ENCODE peak calls at places on chromosomes 6 and 20, in six cellular contexts. R, S, I, A, Q and H are unnamed samples.

GRCh38 chr6:1438471-1438881 is 49.1 kb downstream of the FOXF2 start:
- DNase-seq in S (no peak), Q (no peak), R (no peak), I (no peak), A (no peak), H (no peak)

GRCh38 chr20:50635676-50636600 is 55.4 kb downstream of the RIPOR3 start:
- DNase-seq in A (no peak), R (peak), I (no peak), S (no peak), Q (peak), H (no peak)

GRCh38 chr6:89510393-89510792 is 77.4 kb downstream of the ANKRD6 start:
- DNase-seq in I (no peak), S (no peak), Q (no peak), R (no peak), A (no peak), H (no peak)

GRCh38 chr6:37011656-37012378 is 6.4 kb downstream of the FGD2 start:
- DNase-seq in Q (peak), A (no peak), R (peak), S (peak), I (no peak), H (no peak)

GRCh38 chr6:27867941-27868705 is 44.1 kb downstream of the OR2B2 start:
- DNase-seq in Q (peak), A (no peak), R (no peak), I (no peak), S (no peak), H (no peak)

GRCh38 chr20:61800359-61801064 is 265.2 kb downstream of the TAF4 start:
- DNase-seq in R (no peak), A (no peak), Q (no peak), I (no peak), S (no peak), H (no peak)

GRCh38 chr6:113556775-113557174 is 300.4 kb upstream of the MARCKS start:
- DNase-seq in I (no peak), S (no peak), A (no peak), R (no peak), Q (no peak), H (no peak)

GRCh38 chr6:21201673-21202430 is 391.7 kb upstream of the SOX4 start:
- DNase-seq in S (no peak), Q (no peak), A (no peak), I (no peak), R (no peak), H (no peak)

GRCh38 chr20:8043687-8044278 is 24.2 kb upstream of the TMX4 start:
- DNase-seq in A (no peak), R (peak), I (peak), S (peak), Q (peak), H (no peak)

GRCh38 chr20:43676368-43676767 is 9.5 kb downstream of the MYBL2 start:
- DNase-seq in A (no peak), I (no peak), Q (no peak), S (no peak), R (no peak), H (no peak)

GRCh38 chr6:134081506-134081905 is 29.1 kb upstream of the SLC2A12 start:
- DNase-seq in A (no peak), Q (no peak), S (no peak), R (no peak), I (no peak), H (no peak)

DNA sequence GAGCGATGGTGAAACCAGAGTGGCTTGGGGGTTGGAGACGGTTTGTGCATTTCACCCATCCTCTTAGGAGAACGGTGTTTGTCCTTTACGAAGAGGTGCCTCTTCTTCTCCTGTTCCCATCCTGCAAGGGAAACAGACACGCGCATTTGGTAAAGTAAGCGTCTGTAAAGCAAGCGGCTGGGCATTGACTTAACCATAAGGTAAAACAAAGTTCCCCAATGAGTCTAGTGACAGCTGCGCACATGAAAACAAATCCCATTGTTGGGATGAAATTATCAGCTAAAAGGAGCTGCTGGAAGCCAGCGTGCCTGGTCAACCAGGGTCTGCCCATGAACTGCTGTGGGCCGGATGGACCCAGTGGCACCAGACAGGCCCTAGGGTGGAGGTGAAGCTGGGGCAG is 5.8 kb downstream of the BHLHE23 start:
- DNase-seq in I (no peak), Q (no peak), R (no peak), S (no peak), A (no peak), H (no peak)
- H3K4me3 ChIP-seq in I (no peak), Q (no peak), R (no peak), S (no peak), A (no peak), H (no peak)

GRCh38 chr20:835220-836045 is 1.9 kb downstream of the FAM110A start:
- DNase-seq in I (no peak), Q (no peak), A (no peak), R (no peak), S (no peak), H (no peak)
- TF ChIP-seq CTCF in I (no peak), Q (no peak), A (no peak), R (no peak), S (no peak), H (no peak)

GRCh38 chr6:143546599-143546998 is 35.1 kb upstream of the FUCA2 start:
- DNase-seq in Q (no peak), A (no peak), R (no peak), S (no peak), I (no peak), H (no peak)
- H3K4me3 ChIP-seq in Q (no peak), A (no peak), R (no peak), S (no peak), I (no peak), H (no peak)

GRCh38 chr20:22819784-22820183 is 215.3 kb upstream of the SSTR4 start:
- DNase-seq in A (peak), S (no peak), R (no peak), Q (no peak), I (no peak), H (no peak)
- TF ChIP-seq CTCF in A (no peak), S (no peak), R (no peak), Q (no peak), I (no peak), H (no peak)

DNA sequence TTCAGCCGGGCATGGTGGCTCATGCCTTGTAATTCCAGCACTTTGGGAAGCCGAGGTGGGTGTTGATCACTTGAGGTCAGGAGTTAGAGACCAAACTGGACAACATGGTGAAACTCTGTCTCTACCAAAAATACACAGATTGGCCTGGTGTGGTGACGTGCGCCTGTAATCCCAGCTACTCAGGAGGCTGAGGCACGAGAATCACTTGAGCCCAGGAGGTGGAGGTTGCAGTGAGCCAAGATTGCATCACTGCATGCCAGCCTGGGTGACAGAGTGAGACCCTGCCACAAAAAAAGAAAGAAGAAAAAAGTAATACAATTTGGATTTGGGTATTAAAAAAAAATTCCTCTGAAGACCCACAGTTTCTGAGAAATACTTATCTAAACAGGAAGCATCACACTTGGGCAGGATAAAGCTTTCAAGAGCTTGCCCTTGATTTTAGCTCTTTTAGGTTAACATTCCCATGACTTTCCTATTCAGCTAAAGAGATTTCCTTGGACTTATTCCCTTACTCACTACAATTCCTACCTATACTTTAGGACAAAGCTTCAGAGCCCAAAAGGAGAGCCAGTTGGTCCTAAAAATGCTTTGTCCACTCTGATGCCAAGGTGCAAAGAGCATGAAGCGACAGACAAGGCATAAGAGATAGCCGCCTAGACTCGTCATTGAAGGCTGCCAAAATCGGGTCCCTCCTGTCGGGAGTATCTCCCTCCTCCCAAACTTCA is 1.9 kb downstream of the ELOVL2 start:
- DNase-seq in S (no peak), R (no peak), Q (no peak), I (no peak), A (no peak), H (no peak)
- H3K4me3 ChIP-seq in S (no peak), R (no peak), Q (no peak), I (no peak), A (no peak), H (no peak)

GRCh38 chr20:63483834-63484233 is 11.4 kb upstream of the KCNQ2 start:
- DNase-seq in A (no peak), R (no peak), I (no peak), S (no peak), Q (no peak), H (no peak)
- TF ChIP-seq CTCF in A (no peak), R (peak), I (no peak), S (no peak), Q (no peak), H (no peak)

GRCh38 chr6:159042824-159043181 is 2.0 kb downstream of the TAGAP start:
- DNase-seq in R (no peak), S (no peak), Q (no peak), I (no peak), A (no peak), H (no peak)

GRCh38 chr6:159044899-159045727 is at the start of gene TAGAP:
- DNase-seq in R (peak), I (no peak), S (no peak), Q (peak), A (peak), H (no peak)

GRCh38 chr6:159043236-159043635 is 1.6 kb downstream of the TAGAP start:
- DNase-seq in A (no peak), I (no peak), Q (peak), R (no peak), S (no peak), H (no peak)

GRCh38 chr6:159042003-159042823 is 2.6 kb downstream of the TAGAP start:
- DNase-seq in I (peak), A (peak), S (no peak), Q (peak), R (peak), H (no peak)

DNA sequence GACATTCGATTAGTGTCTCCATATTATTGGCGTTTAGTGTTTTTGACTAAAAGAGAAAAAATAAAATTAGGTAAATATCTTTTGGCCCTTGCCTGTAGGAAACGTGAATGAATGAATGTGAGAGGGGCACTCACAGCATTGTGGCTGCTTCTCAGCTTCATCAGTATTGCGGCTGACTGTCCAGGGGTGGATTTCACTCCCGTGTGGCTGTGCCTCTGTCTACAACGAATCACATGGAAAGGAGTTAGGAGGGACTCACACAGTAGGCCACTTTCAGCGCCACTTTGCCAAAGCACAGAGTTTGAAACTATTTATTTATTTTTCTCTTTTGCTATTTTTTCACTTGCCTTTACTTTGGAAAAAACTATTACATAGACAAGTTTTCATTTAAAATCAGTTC is 805 bp downstream of the TAGAP start:
- DNase-seq in A (no peak), R (no peak), S (no peak), Q (peak), I (no peak), H (no peak)
- H3K4me3 ChIP-seq in A (no peak), R (no peak), S (no peak), Q (peak), I (no peak), H (no peak)

GRCh38 chr6:2450546-2450945 is 205.1 kb upstream of the GMDS start:
- DNase-seq in Q (no peak), S (no peak), I (no peak), A (no peak), R (no peak), H (no peak)
- TF ChIP-seq CTCF in Q (no peak), S (no peak), I (no peak), A (no peak), R (no peak), H (no peak)

GRCh38 chr6:116018976-116019375 is 41.7 kb downstream of the FRK start:
- DNase-seq in R (no peak), Q (no peak), I (no peak), S (no peak), A (no peak), H (no peak)
- H3K4me3 ChIP-seq in R (no peak), Q (no peak), I (no peak), S (no peak), A (no peak), H (no peak)